ENCODE peak calls at places on chromosomes 1 and 21, in eight cellular contexts. K, Y, P, M, L, C, D and G are unnamed samples.

GRCh38 chr1:18646776-18647410 is 16.2 kb downstream of the PAX7 start:
- DNase-seq in K (no peak), Y (no peak), P (no peak), M (no peak), L (no peak), C (no peak), D (no peak), G (no peak)

GRCh38 chr1:152967201-152967600 is 3.2 kb upstream of the SPRR4 start:
- DNase-seq in K (no peak), Y (no peak), P (no peak), M (no peak), L (no peak), C (no peak), D (no peak), G (no peak)

GRCh38 chr21:38751379-38752050 is 54.2 kb upstream of the ETS2 start:
- DNase-seq in K (no peak), Y (no peak), P (peak), M (peak), L (no peak), C (peak), D (no peak), G (peak)

GRCh38 chr1:208132287-208132882 is 111.8 kb downstream of the PLXNA2 start:
- DNase-seq in K (peak), Y (peak), P (peak), M (peak), L (peak), C (peak), D (peak), G (no peak)

GRCh38 chr1:119715542-119715941 is 3.8 kb downstream of the PHGDH start:
- DNase-seq in K (no peak), Y (no peak), P (peak), M (no peak), L (no peak), C (peak), D (no peak), G (peak)

GRCh38 chr1:230072296-230072695 is 5.3 kb downstream of the GALNT2 start:
- DNase-seq in K (no peak), Y (no peak), P (no peak), M (no peak), L (no peak), C (no peak), D (no peak), G (no peak)

GRCh38 chr1:1116701-1117468 is 996 bp upstream of the C1orf159 start:
- DNase-seq in K (no peak), Y (no peak), P (peak), M (no peak), L (peak), C (no peak), D (peak), G (no peak)

GRCh38 chr1:108050911-108051624 is 86.1 kb upstream of the VAV3 start:
- DNase-seq in K (no peak), Y (no peak), P (no peak), M (peak), L (peak), C (peak), D (no peak), G (no peak)

GRCh38 chr1:216929870-216930582 is 206.8 kb upstream of the ESRRG start:
- DNase-seq in K (no peak), Y (no peak), P (peak), M (peak), L (no peak), C (no peak), D (no peak), G (no peak)

GRCh38 chr1:173995475-173995874 is 26.7 kb downstream of the RC3H1 start:
- DNase-seq in K (no peak), Y (no peak), P (peak), M (no peak), L (no peak), C (no peak), D (no peak), G (no peak)

GRCh38 chr1:151516031-151516511 is 4.9 kb downstream of the CGN start:
- DNase-seq in K (no peak), Y (no peak), P (no peak), M (no peak), L (no peak), C (no peak), D (no peak), G (no peak)

GRCh38 chr1:162381941-162382750 is 618 bp downstream of the C1orf226 start:
- DNase-seq in K (no peak), Y (no peak), P (no peak), M (no peak), L (no peak), C (no peak), D (no peak), G (no peak)

GRCh38 chr21:29360799-29361765 is 62.4 kb downstream of the BACH1 start:
- DNase-seq in K (no peak), Y (no peak), P (no peak), M (no peak), L (peak), C (peak), D (no peak), G (peak)